ENCODE peak calls at places on chromosomes 1 and 21, in ten cellular contexts. D is NCI-H446; A is iPS DF 19.7; M is HTR-8/SVneo; L is stimulated activated CD8-positive, alpha-beta memory T cell treated with anti-CD3 and anti-CD28 coated beads, Interleukin-4, amount 100 ng/mL, for 4 hours; W is amniotic stem cell; B is H9; T is GM12892; Z is cerebellar cortex; V is heart left ventricle. E is an unnamed sample.

GRCh38 chr21:29382029-29382654 is 83.4 kb downstream of the BACH1 start:
- DNase-seq in D (no peak), W (no peak), A (no peak), M (peak), V (no peak), B (no peak), Z (no peak), L (no peak), T (no peak), E (no peak)

GRCh38 chr1:74266001-74266400 is 30.8 kb downstream of the TNNI3K start:
- DNase-seq in T (no peak), A (no peak), L (no peak), B (no peak), W (no peak), V (no peak), Z (no peak), M (no peak), D (no peak), E (no peak)

GRCh38 chr1:116775116-116775752 is 21.0 kb downstream of the CD2 start:
- DNase-seq in D (no peak), M (no peak), B (no peak), Z (no peak), T (no peak), A (no peak), V (no peak), W (no peak), L (no peak), E (no peak)

GRCh38 chr1:111506561-111506960 is 3.1 kb upstream of the ADORA3 start:
- DNase-seq in T (no peak), D (no peak), Z (no peak), B (no peak), A (no peak), L (no peak), V (no peak), M (no peak), W (no peak), E (no peak)

GRCh38 chr1:21590116-21590905 is 78.8 kb downstream of the RAP1GAP start:
- DNase-seq in B (no peak), A (no peak), Z (peak), M (no peak), W (no peak), V (no peak), L (no peak), D (no peak), T (no peak), E (peak)

GRCh38 chr1:20178634-20179368 is 7.1 kb upstream of the UBXN10 start:
- DNase-seq in W (no peak), T (no peak), D (no peak), M (no peak), A (no peak), B (no peak), Z (no peak), L (no peak), V (no peak), E (no peak)

GRCh38 chr1:27325286-27325685 is 3.3 kb downstream of the TMEM222 start:
- DNase-seq in D (no peak), V (no peak), A (no peak), Z (no peak), M (no peak), T (no peak), W (no peak), B (no peak), L (no peak), E (no peak)

GRCh38 chr1:112520166-112520565 is 11.4 kb downstream of the WNT2B start:
- DNase-seq in A (no peak), D (no peak), T (no peak), V (no peak), Z (no peak), M (no peak), L (no peak), W (no peak), B (no peak), E (peak)

GRCh38 chr1:78003882-78004718 is 639 bp upstream of the DNAJB4 start:
- DNase-seq in L (no peak), M (peak), B (peak), T (peak), W (peak), Z (peak), V (peak), A (no peak), D (peak), E (peak)

GRCh38 chr21:38984982-38985422 is 179.3 kb downstream of the ETS2 start:
- DNase-seq in W (no peak), B (no peak), V (no peak), A (no peak), D (no peak), Z (no peak), T (no peak), L (no peak), M (peak), E (peak)

GRCh38 chr21:34020934-34021553 is 52.3 kb upstream of the MRPS6 start:
- DNase-seq in V (no peak), T (no peak), Z (peak), M (no peak), L (no peak), D (peak), W (no peak), A (no peak), B (no peak), E (no peak)

GRCh38 chr1:34754878-34755637 is at the start of gene GJB5:
- DNase-seq in D (no peak), V (no peak), L (no peak), Z (no peak), M (no peak), W (no peak), A (no peak), T (no peak), B (peak), E (no peak)

GRCh38 chr1:32900956-32901822 is at the start of gene TMEM54:
- DNase-seq in T (no peak), A (no peak), B (no peak), W (no peak), V (peak), Z (no peak), L (no peak), D (peak), M (no peak), E (no peak)

GRCh38 chr21:44455524-44456206 is 355 bp downstream of the LRRC3 start:
- DNase-seq in A (no peak), L (peak), B (peak), D (no peak), M (peak), T (peak), V (peak), Z (no peak), W (no peak), E (no peak)

GRCh38 chr1:111988743-111989453 is 570 bp downstream of the KCND3 start:
- DNase-seq in V (peak), B (peak), Z (peak), A (no peak), L (no peak), D (peak), M (no peak), W (no peak), T (no peak), E (no peak)

GRCh38 chr1:14784790-14785773 is 186.6 kb downstream of the KAZN start:
- DNase-seq in W (no peak), T (no peak), D (no peak), L (no peak), A (no peak), V (no peak), B (no peak), Z (no peak), M (no peak), E (peak)

GRCh38 chr1:18607289-18607760 is 23.3 kb upstream of the PAX7 start:
- DNase-seq in B (no peak), Z (no peak), L (no peak), A (no peak), W (no peak), T (no peak), D (no peak), V (no peak), M (no peak), E (no peak)

GRCh38 chr1:21030201-21030600 is 146.5 kb downstream of the EIF4G3 start:
- DNase-seq in L (no peak), M (no peak), V (no peak), D (no peak), W (no peak), A (no peak), B (no peak), T (no peak), Z (no peak), E (no peak)

GRCh38 chr1:228340686-228341449 is 65.8 kb downstream of the TRIM11 start:
- DNase-seq in Z (no peak), A (no peak), T (no peak), B (peak), D (no peak), L (no peak), M (no peak), W (no peak), V (peak), E (no peak)

GRCh38 chr1:67853704-67854103 is 20.4 kb upstream of the GNG12 start:
- DNase-seq in W (peak), L (no peak), T (no peak), D (peak), M (peak), Z (peak), A (peak), V (peak), B (peak), E (peak)

GRCh38 chr1:178330848-178331497 is 165.8 kb downstream of the CLEC20A start:
- DNase-seq in B (no peak), T (no peak), D (no peak), W (no peak), L (no peak), Z (no peak), A (no peak), M (no peak), V (no peak), E (no peak)

GRCh38 chr1:188906921-188907641 is 1570.6 kb downstream of the BRINP3 start:
- DNase-seq in L (no peak), B (no peak), V (no peak), D (no peak), Z (no peak), M (no peak), W (no peak), A (no peak), T (no peak), E (no peak)

GRCh38 chr21:42614811-42615342 is 38.5 kb upstream of the PDE9A start:
- DNase-seq in L (no peak), B (no peak), V (no peak), A (no peak), Z (no peak), W (no peak), T (no peak), D (no peak), M (peak), E (peak)

GRCh38 chr1:96361961-96362360 is 359.6 kb upstream of the PTBP2 start:
- DNase-seq in W (no peak), A (no peak), D (no peak), V (no peak), M (no peak), T (no peak), B (no peak), Z (no peak), L (no peak), E (peak)

GRCh38 chr1:27301582-27302199 is 20.3 kb upstream of the TMEM222 start:
- DNase-seq in T (no peak), B (peak), A (no peak), M (no peak), V (no peak), Z (peak), W (no peak), L (no peak), D (peak), E (no peak)

GRCh38 chr1:234564035-234565029 is 45.6 kb downstream of the IRF2BP2 start:
- DNase-seq in W (no peak), A (no peak), B (no peak), L (no peak), V (no peak), T (no peak), Z (no peak), D (no peak), M (peak), E (no peak)

GRCh38 chr1:47262787-47263413 is 30.9 kb upstream of the TAL1 start:
- DNase-seq in T (peak), V (no peak), A (no peak), W (no peak), L (no peak), D (peak), B (peak), Z (peak), M (peak), E (peak)